ENCODE peak calls at places on chromosome 12, in five cellular contexts. U is H1, D is kidney tubule cell, K is left cardiac atrium, L is GM03348. V is an unnamed sample.

GRCh38 chr12:71484272-71484905 is 44.8 kb downstream of the LGR5 start:
- DNase-seq in U (no peak), D (no peak), K (no peak), L (no peak), V (no peak)

GRCh38 chr12:90305379-90305778 is 596.7 kb upstream of the ATP2B1 start:
- DNase-seq in U (no peak), D (peak; percentile 66), K (no peak), L (no peak), V (no peak)

GRCh38 chr12:53867216-53868012 is 71.2 kb upstream of the HOXC13 start:
- DNase-seq in U (no peak), D (peak; percentile 70), K (no peak), L (no peak), V (peak; percentile 6)

GRCh38 chr12:126051611-126052107 is 986.4 kb downstream of the AACS start:
- DNase-seq in U (no peak), D (peak; percentile 56), K (no peak), L (no peak), V (peak; percentile 1)

GRCh38 chr12:59928416-59928815 is 332.6 kb downstream of the SLC16A7 start:
- DNase-seq in U (no peak), D (peak; percentile 7), K (no peak), L (no peak), V (no peak)

GRCh38 chr12:27290501-27291168 is 42.0 kb upstream of the BMAL2 start:
- DNase-seq in U (no peak), D (no peak), K (no peak), L (no peak), V (no peak)

GRCh38 chr12:14190694-14191093 is 174.8 kb upstream of the ATF7IP start:
- DNase-seq in U (no peak), D (peak; percentile 41), K (no peak), L (no peak), V (no peak)

GRCh38 chr12:98002887-98003493 is 512.4 kb upstream of the TMPO start:
- DNase-seq in U (peak; percentile 75), D (peak; percentile 46), K (no peak), L (peak; percentile 5), V (peak; percentile 8)

GRCh38 chr12:59075141-59075540 is 154.8 kb upstream of the LRIG3 start:
- DNase-seq in U (no peak), D (no peak), K (no peak), L (no peak), V (no peak)

GRCh38 chr12:114770323-114770722 is 86.3 kb upstream of the TBX3 start:
- DNase-seq in U (no peak), D (no peak), K (no peak), L (no peak), V (no peak)